ENCODE peak calls at places on chromosomes 7 and 10, in five cellular contexts. L, U, F, X and P are unnamed samples.

GRCh38 chr7:85705076-85705475 is 518.2 kb upstream of the SEMA3D start:
- DNase-seq in X (no peak), L (no peak), F (no peak), U (no peak), P (peak)

GRCh38 chr10:78856421-78856820 is 212.3 kb upstream of the ZMIZ1 start:
- DNase-seq in L (no peak), F (no peak), X (no peak), U (peak), P (peak)

GRCh38 chr7:159119851-159120539 is 24.7 kb downstream of the VIPR2 start:
- DNase-seq in L (no peak), X (no peak), U (no peak), F (no peak), P (no peak)

GRCh38 chr7:131948434-131949053 is 392.1 kb upstream of the PODXL start:
- DNase-seq in F (no peak), U (peak), X (no peak), L (no peak), P (peak)

GRCh38 chr10:104209575-104210198 is 22.5 kb downstream of the CFAP43 start:
- DNase-seq in F (peak), X (peak), L (peak), U (no peak), P (peak)

GRCh38 chr10:119734396-119735332 is 8.8 kb downstream of the INPP5F start:
- DNase-seq in X (no peak), U (no peak), F (no peak), L (peak), P (no peak)

GRCh38 chr10:70619271-70620019 is 16.9 kb upstream of the PRF1 start:
- DNase-seq in U (no peak), L (peak), X (no peak), F (no peak), P (peak)

GRCh38 chr7:151408839-151409554 is 841 bp downstream of the WDR86 start:
- DNase-seq in U (no peak), L (no peak), F (no peak), X (peak), P (no peak)

GRCh38 chr7:77786741-77787140 is 11.5 kb downstream of the TMEM60 start:
- DNase-seq in X (no peak), F (no peak), L (no peak), U (no peak), P (no peak)